ENCODE peak calls at places on chromosomes 6 and 20, in ten cellular contexts. R is CD8-positive, alpha-beta memory T cell; A is left ventricle myocardium inferior; D is mucosa of descending colon; N is SK-N-SH; B is GM23248; K is tibial artery; S is A549; F is CD8-positive, alpha-beta T cell; T is keratinocyte. M is an unnamed sample.

GRCh38 chr6:25925808-25926325 is 4.6 kb downstream of the SLC17A2 start:
- DNase-seq in T (no peak), B (no peak), D (no peak), A (no peak), R (no peak), F (no peak), S (no peak), K (no peak), N (peak; percentile 32), M (no peak)

GRCh38 chr6:34273242-34273805 is 24.5 kb upstream of the SMIM29 start:
- DNase-seq in N (peak; percentile 64), B (no peak), R (no peak), A (peak; percentile 52), T (no peak), F (no peak), K (peak; percentile 72), D (no peak), S (no peak), M (no peak)

GRCh38 chr6:168515376-168515775 is 74.4 kb downstream of the SMOC2 start:
- DNase-seq in T (no peak), K (no peak), B (no peak), D (no peak), S (no peak), R (no peak), N (no peak), F (no peak), A (no peak), M (no peak)

GRCh38 chr6:19812512-19813119 is 24.6 kb upstream of the ID4 start:
- DNase-seq in T (no peak), R (no peak), K (no peak), S (peak; percentile 26), B (peak; percentile 67), A (no peak), D (no peak), F (no peak), N (peak; percentile 36), M (no peak)

GRCh38 chr6:14072084-14072483 is 45.5 kb upstream of the CD83 start:
- DNase-seq in S (no peak), A (no peak), B (peak; percentile 68), N (no peak), K (no peak), T (no peak), F (no peak), D (no peak), R (no peak), M (no peak)

GRCh38 chr6:170202416-170203135 is 88.3 kb downstream of the DLL1 start:
- DNase-seq in N (no peak), T (no peak), K (no peak), F (no peak), A (no peak), B (no peak), S (no peak), R (peak; percentile 30), D (no peak), M (peak; percentile 34)

GRCh38 chr6:111555041-111555440 is 50.6 kb downstream of the TRAF3IP2 start:
- DNase-seq in N (no peak), T (no peak), K (no peak), D (no peak), B (peak; percentile 91), S (no peak), R (no peak), A (no peak), F (no peak), M (no peak)

GRCh38 chr20:15511551-15511950 is 1061.7 kb downstream of the KIF16B start:
- DNase-seq in B (no peak), K (no peak), F (no peak), S (no peak), A (no peak), D (no peak), T (no peak), R (no peak), N (no peak), M (no peak)

GRCh38 chr6:130381459-130382380 is 15.9 kb downstream of the TMEM200A start:
- DNase-seq in B (no peak), N (no peak), K (no peak), R (peak; percentile 63), S (no peak), A (no peak), D (peak; percentile 40), T (no peak), F (no peak), M (peak; percentile 24)

GRCh38 chr6:167925011-167925410 is 72.5 kb upstream of the KIF25 start:
- DNase-seq in B (no peak), D (no peak), F (no peak), S (no peak), N (no peak), T (no peak), K (no peak), A (no peak), R (no peak), M (no peak)

GRCh38 chr20:19056909-19057308 is 155.5 kb upstream of the SLC24A3 start:
- DNase-seq in K (no peak), N (no peak), R (no peak), T (no peak), B (no peak), D (no peak), A (no peak), S (no peak), F (no peak), M (no peak)

GRCh38 chr6:489001-489400 is 97.4 kb downstream of the IRF4 start:
- DNase-seq in R (no peak), N (no peak), F (no peak), S (no peak), D (no peak), A (no peak), K (no peak), B (no peak), T (no peak), M (no peak)

GRCh38 chr6:43911625-43912577 is 141.9 kb downstream of the VEGFA start:
- DNase-seq in A (no peak), K (no peak), T (no peak), S (no peak), B (no peak), D (no peak), N (no peak), R (no peak), F (no peak), M (no peak)

GRCh38 chr6:43910149-43910637 is 140.2 kb downstream of the VEGFA start:
- DNase-seq in A (no peak), S (no peak), R (no peak), N (no peak), B (no peak), T (no peak), D (no peak), F (no peak), K (no peak), M (no peak)

GRCh38 chr6:43910638-43911353 is 140.8 kb downstream of the VEGFA start:
- DNase-seq in A (no peak), D (no peak), B (peak; percentile 79), F (no peak), T (no peak), N (no peak), S (no peak), R (no peak), K (no peak), M (no peak)

GRCh38 chr6:43912598-43913387 is 142.8 kb downstream of the VEGFA start:
- DNase-seq in S (no peak), F (no peak), A (no peak), T (no peak), R (no peak), B (no peak), N (no peak), K (no peak), D (no peak), M (no peak)

DNA sequence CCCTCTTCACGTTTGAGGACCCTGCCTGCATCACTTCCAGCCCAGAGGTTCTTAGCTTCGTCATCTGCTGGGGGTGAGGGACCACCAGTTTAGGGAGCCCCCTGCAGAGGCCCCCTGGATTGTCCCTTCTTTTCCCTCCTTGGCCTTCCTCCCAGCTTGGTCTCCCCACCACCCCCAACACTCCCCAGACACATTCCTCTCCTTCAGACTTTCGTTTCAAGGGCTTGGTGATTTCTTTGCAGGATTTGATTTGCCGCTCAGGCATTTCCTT is 141.3 kb downstream of the VEGFA start:
- DNase-seq in F (no peak), K (no peak), D (no peak), S (no peak), A (no peak), T (no peak), N (no peak), R (no peak), B (no peak), M (no peak)
- H3K4me3 ChIP-seq in F (no peak overlapping the region), K (no peak overlapping the region), D (no peak overlapping the region), S (no peak overlapping the region), A (no peak overlapping the region), T (no peak overlapping the region), N (no peak overlapping the region), R (no peak overlapping the region), B (no peak overlapping the region), M (no peak overlapping the region)

GRCh38 chr20:41686961-41687360 is 68.8 kb upstream of the CHD6 start:
- DNase-seq in N (no peak), T (no peak), K (no peak), F (no peak), S (no peak), A (no peak), D (no peak), B (no peak), R (no peak), M (no peak)
- H3K4me1 ChIP-seq in N (no peaks in the 10 kb centered on the region), T (no peaks in the 10 kb centered on the region), K (no peaks in the 10 kb centered on the region), F (no peaks in the 10 kb centered on the region), S (no peaks in the 10 kb centered on the region), A (no peaks in the 10 kb centered on the region), D (peaks cover 5% of the 10 kb centered on the region), B (no peaks in the 10 kb centered on the region), R (no peaks in the 10 kb centered on the region), M (no peaks in the 10 kb centered on the region)

GRCh38 chr6:37140145-37140544 is 29.8 kb upstream of the PIM1 start:
- DNase-seq in N (no peak), F (no peak), R (no peak), S (no peak), D (no peak), K (no peak), B (no peak), A (no peak), T (no peak), M (no peak)

GRCh38 chr6:37141291-37142046 is 28.5 kb upstream of the PIM1 start:
- DNase-seq in A (no peak), R (no peak), T (no peak), S (no peak), K (no peak), B (peak; percentile 27), F (no peak), N (no peak), D (peak; percentile 35), M (no peak)

GRCh38 chr6:37139223-37139962 is 30.6 kb upstream of the PIM1 start:
- DNase-seq in R (no peak), S (no peak), T (no peak), K (no peak), F (no peak), A (no peak), N (no peak), B (no peak), D (no peak), M (no peak)

GRCh38 chr6:37143585-37143984 is 26.4 kb upstream of the PIM1 start:
- DNase-seq in T (no peak), R (no peak), A (no peak), K (no peak), B (no peak), F (no peak), D (no peak), N (no peak), S (no peak), M (no peak)

GRCh38 chr6:37142047-37142614 is 27.8 kb upstream of the PIM1 start:
- DNase-seq in K (no peak), T (no peak), F (no peak), A (no peak), B (peak; percentile 33), D (no peak), R (no peak), N (no peak), S (no peak), M (no peak)
- H3K4me3 ChIP-seq in K (no peak overlapping the region), T (no peak overlapping the region), F (no peak overlapping the region), A (no peak overlapping the region), B (no peak overlapping the region), D (no peak overlapping the region), R (no peak overlapping the region), N (no peak overlapping the region), S (no peak overlapping the region), M (no peak overlapping the region)

GRCh38 chr20:63538204-63539091 is 1.3 kb upstream of the PTK6 start:
- DNase-seq in A (no peak), F (no peak), T (no peak), S (peak; percentile 95), R (no peak), B (no peak), N (no peak), K (no peak), D (peak; percentile 94), M (peak; percentile 82)
- H3K4me1 ChIP-seq in A (peaks cover 25% of the 10 kb centered on the region), F (peaks cover 22% of the 10 kb centered on the region), T (peaks cover 42% of the 10 kb centered on the region), S (peaks cover 18% of the 10 kb centered on the region), R (peaks cover 23% of the 10 kb centered on the region), B (no peaks in the 10 kb centered on the region), N (no peaks in the 10 kb centered on the region), K (peaks cover 10% of the 10 kb centered on the region), D (peaks cover 38% of the 10 kb centered on the region), M (peaks cover 28% of the 10 kb centered on the region)

M was measured in Peyer's patch.